ENCODE peak calls at places on chromosome 17, in nine cellular contexts. One of them, this sample, is unnamed.

GRCh38 chr17:1709403-1709891 is 730 bp downstream of the TLCD2 start:
- DNase-seq in head of caudate nucleus: no peak
- DNase-seq in T-helper 9 cell: no peak
- DNase-seq in right atrium auricular region: no peak
- DNase-seq in T-cell: no peak
- DNase-seq in stimulated activated CD4-positive, alpha-beta T cell treated with anti-CD3 and anti-CD28 coated beads, Interleukin-1b, Interleukin-23, amount 100 ng/mL, for 1 hour: no peak
- DNase-seq in anterior cingulate cortex: no peak
- DNase-seq in NCI-H774: no peak
- DNase-seq in endothelial cell: no peak
- DNase-seq in this sample: no peak

GRCh38 chr17:17159571-17159970 is 46.6 kb downstream of the PLD6 start:
- DNase-seq in head of caudate nucleus: peak; percentile 51
- DNase-seq in T-helper 9 cell: no peak
- DNase-seq in right atrium auricular region: no peak
- DNase-seq in T-cell: no peak
- DNase-seq in stimulated activated CD4-positive, alpha-beta T cell treated with anti-CD3 and anti-CD28 coated beads, Interleukin-1b, Interleukin-23, amount 100 ng/mL, for 1 hour: no peak
- DNase-seq in anterior cingulate cortex: no peak
- DNase-seq in NCI-H774: no peak
- DNase-seq in endothelial cell: no peak
- DNase-seq in this sample: no peak

GRCh38 chr17:48718781-48719641 is 3.3 kb downstream of the PRAC1 start:
- DNase-seq in head of caudate nucleus: no peak
- DNase-seq in T-helper 9 cell: no peak
- DNase-seq in right atrium auricular region: no peak
- DNase-seq in T-cell: no peak
- DNase-seq in stimulated activated CD4-positive, alpha-beta T cell treated with anti-CD3 and anti-CD28 coated beads, Interleukin-1b, Interleukin-23, amount 100 ng/mL, for 1 hour: no peak
- DNase-seq in anterior cingulate cortex: no peak
- DNase-seq in NCI-H774: no peak
- DNase-seq in endothelial cell: no peak
- DNase-seq in this sample: no peak

GRCh38 chr17:49834118-49834743 is 13.6 kb downstream of the TAC4 start:
- DNase-seq in head of caudate nucleus: no peak
- DNase-seq in T-helper 9 cell: no peak
- DNase-seq in right atrium auricular region: no peak
- DNase-seq in T-cell: no peak
- DNase-seq in stimulated activated CD4-positive, alpha-beta T cell treated with anti-CD3 and anti-CD28 coated beads, Interleukin-1b, Interleukin-23, amount 100 ng/mL, for 1 hour: no peak
- DNase-seq in anterior cingulate cortex: no peak
- DNase-seq in NCI-H774: no peak
- DNase-seq in endothelial cell: no peak
- DNase-seq in this sample: no peak

GRCh38 chr17:41492771-41493170 is 3.1 kb upstream of the KRT36 start:
- DNase-seq in head of caudate nucleus: no peak
- DNase-seq in T-helper 9 cell: no peak
- DNase-seq in right atrium auricular region: no peak
- DNase-seq in T-cell: no peak
- DNase-seq in stimulated activated CD4-positive, alpha-beta T cell treated with anti-CD3 and anti-CD28 coated beads, Interleukin-1b, Interleukin-23, amount 100 ng/mL, for 1 hour: no peak
- DNase-seq in anterior cingulate cortex: no peak
- DNase-seq in NCI-H774: peak; percentile 62
- DNase-seq in endothelial cell: no peak
- DNase-seq in this sample: no peak

GRCh38 chr17:1058423-1059130 is 61.6 kb downstream of the TIMM22 start:
- DNase-seq in head of caudate nucleus: no peak
- DNase-seq in T-helper 9 cell: peak; percentile 11
- DNase-seq in right atrium auricular region: no peak
- DNase-seq in T-cell: no peak
- DNase-seq in stimulated activated CD4-positive, alpha-beta T cell treated with anti-CD3 and anti-CD28 coated beads, Interleukin-1b, Interleukin-23, amount 100 ng/mL, for 1 hour: no peak
- DNase-seq in anterior cingulate cortex: no peak
- DNase-seq in NCI-H774: peak; percentile 1
- DNase-seq in endothelial cell: peak; percentile 58
- DNase-seq in this sample: peak; percentile 22

GRCh38 chr17:50807014-50807413 is 28.4 kb upstream of the WFIKKN2 start:
- DNase-seq in head of caudate nucleus: no peak
- DNase-seq in T-helper 9 cell: no peak
- DNase-seq in right atrium auricular region: no peak
- DNase-seq in T-cell: no peak
- DNase-seq in stimulated activated CD4-positive, alpha-beta T cell treated with anti-CD3 and anti-CD28 coated beads, Interleukin-1b, Interleukin-23, amount 100 ng/mL, for 1 hour: no peak
- DNase-seq in anterior cingulate cortex: no peak
- DNase-seq in NCI-H774: no peak
- DNase-seq in endothelial cell: no peak
- DNase-seq in this sample: no peak

GRCh38 chr17:76266244-76266938 is 1.2 kb downstream of the UBALD2 start:
- DNase-seq in head of caudate nucleus: no peak
- DNase-seq in T-helper 9 cell: no peak
- DNase-seq in right atrium auricular region: no peak
- DNase-seq in T-cell: no peak
- DNase-seq in stimulated activated CD4-positive, alpha-beta T cell treated with anti-CD3 and anti-CD28 coated beads, Interleukin-1b, Interleukin-23, amount 100 ng/mL, for 1 hour: no peak
- DNase-seq in anterior cingulate cortex: no peak
- DNase-seq in NCI-H774: no peak
- DNase-seq in endothelial cell: no peak
- DNase-seq in this sample: no peak

GRCh38 chr17:63945851-63946439 is 13.8 kb upstream of the CD79B start:
- DNase-seq in head of caudate nucleus: no peak
- DNase-seq in T-helper 9 cell: no peak
- DNase-seq in right atrium auricular region: no peak
- DNase-seq in T-cell: no peak
- DNase-seq in stimulated activated CD4-positive, alpha-beta T cell treated with anti-CD3 and anti-CD28 coated beads, Interleukin-1b, Interleukin-23, amount 100 ng/mL, for 1 hour: no peak
- DNase-seq in anterior cingulate cortex: no peak
- DNase-seq in NCI-H774: no peak
- DNase-seq in endothelial cell: no peak
- DNase-seq in this sample: no peak

GRCh38 chr17:15441315-15441714 is 26.1 kb downstream of the CDRT4 start:
- DNase-seq in head of caudate nucleus: peak; percentile 32
- DNase-seq in T-helper 9 cell: no peak
- DNase-seq in right atrium auricular region: no peak
- DNase-seq in T-cell: no peak
- DNase-seq in stimulated activated CD4-positive, alpha-beta T cell treated with anti-CD3 and anti-CD28 coated beads, Interleukin-1b, Interleukin-23, amount 100 ng/mL, for 1 hour: no peak
- DNase-seq in anterior cingulate cortex: no peak
- DNase-seq in NCI-H774: no peak
- DNase-seq in endothelial cell: no peak
- DNase-seq in this sample: no peak

GRCh38 chr17:260944-261343 is 79.5 kb upstream of the DOC2B start:
- DNase-seq in head of caudate nucleus: no peak
- DNase-seq in T-helper 9 cell: no peak
- DNase-seq in right atrium auricular region: no peak
- DNase-seq in T-cell: no peak
- DNase-seq in stimulated activated CD4-positive, alpha-beta T cell treated with anti-CD3 and anti-CD28 coated beads, Interleukin-1b, Interleukin-23, amount 100 ng/mL, for 1 hour: no peak
- DNase-seq in anterior cingulate cortex: no peak
- DNase-seq in NCI-H774: no peak
- DNase-seq in endothelial cell: no peak
- DNase-seq in this sample: no peak

GRCh38 chr17:36935681-36936454 is 1.4 kb upstream of the LHX1 start:
- DNase-seq in head of caudate nucleus: no peak
- DNase-seq in T-helper 9 cell: no peak
- DNase-seq in right atrium auricular region: no peak
- DNase-seq in T-cell: no peak
- DNase-seq in stimulated activated CD4-positive, alpha-beta T cell treated with anti-CD3 and anti-CD28 coated beads, Interleukin-1b, Interleukin-23, amount 100 ng/mL, for 1 hour: no peak
- DNase-seq in anterior cingulate cortex: no peak
- DNase-seq in NCI-H774: no peak
- DNase-seq in endothelial cell: no peak
- DNase-seq in this sample: no peak